ENCODE peak calls at places on chromosome 15, in eight cellular contexts. T, K, V, R, X, C, N and O are unnamed samples.

GRCh38 chr15:74767167-74768098 is 14.4 kb upstream of the CSK start:
- DNase-seq in C (no peak), K (no peak), V (no peak), R (no peak), N (no peak), X (no peak), T (no peak), O (no peak)

GRCh38 chr15:58441376-58442070 is 9.7 kb downstream of the LIPC start:
- DNase-seq in K (no peak), V (peak), T (no peak), C (no peak), N (no peak), X (no peak), R (peak), O (no peak)

GRCh38 chr15:41557673-41558399 is 1.2 kb upstream of the TYRO3 start:
- DNase-seq in X (peak), R (peak), C (peak), T (peak), V (peak), K (peak), N (peak), O (no peak)

GRCh38 chr15:83275412-83275811 is 9.1 kb downstream of the BNC1 start:
- DNase-seq in C (no peak), N (no peak), R (peak), K (no peak), X (no peak), V (peak), T (no peak), O (no peak)

GRCh38 chr15:34810455-34811146 is 15.3 kb upstream of the ACTC1 start:
- DNase-seq in N (no peak), R (no peak), C (no peak), K (peak), V (peak), T (no peak), X (no peak), O (no peak)

GRCh38 chr15:92797168-92798052 is 102.7 kb upstream of the CHD2 start:
- DNase-seq in X (no peak), C (no peak), T (no peak), N (no peak), K (no peak), V (peak), R (peak), O (no peak)

GRCh38 chr15:29045717-29046116 is 159.9 kb downstream of the APBA2 start:
- DNase-seq in X (no peak), K (no peak), V (peak), N (no peak), T (no peak), R (no peak), C (no peak), O (no peak)

GRCh38 chr15:80966431-80967197 is 23.0 kb downstream of the MESD start:
- DNase-seq in N (no peak), V (no peak), R (no peak), K (no peak), X (no peak), C (no peak), T (no peak), O (no peak)

GRCh38 chr15:89362203-89363101 is 27.8 kb upstream of the POLG start:
- DNase-seq in N (no peak), C (no peak), V (no peak), X (no peak), R (no peak), K (no peak), T (no peak), O (no peak)

GRCh38 chr15:63950911-63951481 is 95.3 kb downstream of the DAPK2 start:
- DNase-seq in V (peak), R (no peak), N (no peak), K (peak), X (no peak), C (no peak), T (no peak), O (no peak)

GRCh38 chr15:38528279-38528678 is 36.3 kb downstream of the RASGRP1 start:
- DNase-seq in K (no peak), C (no peak), N (no peak), X (no peak), V (peak), R (no peak), T (no peak), O (no peak)

GRCh38 chr15:71080705-71081104 is 34.6 kb upstream of the THSD4 start:
- DNase-seq in K (no peak), R (no peak), V (peak), X (no peak), N (no peak), T (no peak), C (no peak), O (no peak)

GRCh38 chr15:66894986-66895780 is 170.2 kb upstream of the SMAD3 start:
- DNase-seq in K (no peak), X (no peak), R (no peak), V (peak), N (no peak), T (no peak), C (no peak), O (no peak)

GRCh38 chr15:39595621-39596221 is 14.8 kb downstream of the THBS1 start:
- DNase-seq in C (no peak), K (no peak), N (no peak), X (no peak), R (peak), V (peak), T (no peak), O (no peak)

GRCh38 chr15:78223396-78224023 is 10.9 kb downstream of the ACSBG1 start:
- DNase-seq in N (no peak), C (no peak), V (no peak), X (no peak), R (no peak), T (no peak), K (no peak), O (no peak)

GRCh38 chr15:40182358-40183029 is 21.6 kb downstream of the BUB1B start:
- DNase-seq in V (no peak), R (no peak), N (no peak), C (no peak), K (no peak), T (no peak), X (no peak), O (no peak)

GRCh38 chr15:68679161-68679560 is 100.4 kb downstream of the CORO2B start:
- DNase-seq in T (no peak), R (no peak), N (no peak), X (no peak), K (peak), C (no peak), V (no peak), O (no peak)